ENCODE peak calls at places on chromosomes 16 and 17, in six cellular contexts. C is IMR-90; B is T-helper 2 cell; K is GM13977; L is tibial artery; U is activated CD4-positive, alpha-beta T cell treated with anti-CD3 and anti-CD28 coated beads for 36 hours. O is an unnamed sample.

GRCh38 chr16:3012828-3013420 is at the start of gene CLDN9:
- DNase-seq in L (no peak), K (no peak), U (peak), C (no peak), B (no peak), O (no peak)

GRCh38 chr17:40443196-40443987 is at the start of gene IGFBP4:
- DNase-seq in B (peak), U (peak), L (peak), K (peak), C (peak), O (peak)

GRCh38 chr17:1484586-1485310 is 7.7 kb downstream of the MYO1C start:
- DNase-seq in B (peak), U (peak), K (peak), L (peak), C (no peak), O (peak)

GRCh38 chr17:58998871-58999270 is 107.8 kb downstream of the TRIM37 start:
- DNase-seq in L (no peak), C (no peak), U (no peak), K (no peak), B (no peak), O (no peak)

GRCh38 chr17:47238321-47239010 is 15.2 kb upstream of the ITGB3 start:
- DNase-seq in U (no peak), C (no peak), K (no peak), L (no peak), B (no peak), O (no peak)

GRCh38 chr16:73143681-73144370 is 95.9 kb upstream of the ZFHX3 start:
- DNase-seq in U (no peak), B (no peak), K (no peak), L (no peak), C (no peak), O (peak)

GRCh38 chr16:50644730-50645129 is 36.4 kb downstream of the SNX20 start:
- DNase-seq in K (peak), U (peak), B (no peak), L (peak), C (no peak), O (peak)

GRCh38 chr17:4853195-4853762 is 20.1 kb downstream of the MINK1 start:
- DNase-seq in U (peak), K (no peak), L (no peak), C (no peak), B (no peak), O (no peak)

GRCh38 chr16:76194621-76195015 is 82.6 kb upstream of the CNTNAP4 start:
- DNase-seq in B (no peak), K (no peak), L (no peak), U (no peak), C (no peak), O (no peak)

GRCh38 chr17:82787081-82787848 is 35.4 kb downstream of the TBCD start:
- DNase-seq in U (no peak), B (no peak), L (peak), C (no peak), K (no peak), O (no peak)

GRCh38 chr17:74118504-74118903 is 85.0 kb upstream of the RPL38 start:
- DNase-seq in U (no peak), B (no peak), L (peak), C (no peak), K (no peak), O (no peak)

GRCh38 chr16:14155572-14156213 is 84.6 kb downstream of the MRTFB start:
- DNase-seq in B (no peak), K (no peak), L (no peak), C (no peak), U (no peak), O (no peak)

GRCh38 chr17:75848523-75849303 is 4.5 kb upstream of the UNC13D start:
- DNase-seq in U (peak), K (peak), B (peak), L (no peak), C (peak), O (peak)

GRCh38 chr17:82216301-82217119 is 3.9 kb upstream of the CCDC57 start:
- DNase-seq in U (peak), L (peak), C (peak), K (peak), B (no peak), O (peak)

O was measured in EL.